ENCODE peak calls at places on chromosome 19, in five cellular contexts. Q, C, U, L and R are unnamed samples.

GRCh38 chr19:32363632-32364031 is 18.2 kb downstream of the ZNF507 start:
- DNase-seq in L (no peak), Q (no peak), C (no peak), U (no peak), R (no peak)

GRCh38 chr19:17049711-17050280 is 23.2 kb upstream of the CPAMD8 start:
- DNase-seq in C (no peak), U (no peak), L (no peak), Q (no peak), R (peak)

GRCh38 chr19:6041991-6042421 is 64.1 kb upstream of the RANBP3 start:
- DNase-seq in L (peak), Q (no peak), U (no peak), C (no peak), R (no peak)

GRCh38 chr19:57830071-57830602 is at the start of gene ZNF587B:
- DNase-seq in L (peak), C (peak), U (peak), Q (peak), R (peak)

GRCh38 chr19:46670874-46671273 is 9.9 kb upstream of the DACT3 start:
- DNase-seq in L (peak), U (no peak), C (no peak), Q (no peak), R (peak)

GRCh38 chr19:55088021-55088451 is 12.4 kb downstream of the EPS8L1 start:
- DNase-seq in U (no peak), C (no peak), L (no peak), Q (no peak), R (no peak)

GRCh38 chr19:48445256-48445605 is 552 bp upstream of the GRWD1 start:
- DNase-seq in U (peak), L (no peak), C (peak), Q (peak), R (peak)

GRCh38 chr19:55156202-55157063 is 1.1 kb downstream of the TNNI3 start:
- DNase-seq in L (peak), U (peak), C (peak), Q (peak), R (peak)

GRCh38 chr19:47542030-47542475 is 27.2 kb upstream of the NAPA start:
- DNase-seq in U (no peak), C (peak), Q (peak), L (no peak), R (peak)

GRCh38 chr19:12574036-12574435 is 22.8 kb upstream of the ZNF564 start:
- DNase-seq in L (peak), Q (no peak), U (no peak), C (no peak), R (no peak)

GRCh38 chr19:38683393-38684077 is 36.1 kb downstream of the ACTN4 start:
- DNase-seq in L (no peak), U (peak), Q (no peak), C (peak), R (peak)

GRCh38 chr19:34359140-34359953 is 5.6 kb upstream of the GPI start:
- DNase-seq in Q (peak), C (peak), L (peak), U (peak), R (peak)

GRCh38 chr19:18167975-18168645 is 5.5 kb upstream of the IFI30 start:
- DNase-seq in C (peak), Q (peak), U (peak), L (peak), R (peak)

GRCh38 chr19:52518646-52519045 is 8.8 kb upstream of the ZNF808 start:
- DNase-seq in U (no peak), C (no peak), Q (no peak), L (no peak), R (no peak)

GRCh38 chr19:53365899-53366493 is 491 bp downstream of the ZNF525 start:
- DNase-seq in L (no peak), U (peak), Q (peak), C (peak), R (peak)

GRCh38 chr19:17114414-17114831 is 38.8 kb downstream of the MYO9B start:
- DNase-seq in L (no peak), C (no peak), Q (no peak), U (peak), R (no peak)

GRCh38 chr19:37931941-37932655 is 25.1 kb downstream of the SIPA1L3 start:
- DNase-seq in U (peak), C (peak), L (peak), Q (no peak), R (peak)

GRCh38 chr19:38721977-38722773 is 22.1 kb downstream of the CAPN12 start:
- DNase-seq in C (no peak), U (peak), L (no peak), Q (no peak), R (no peak)

GRCh38 chr19:56769650-56770049 is 70.9 kb downstream of the PEG3 start:
- DNase-seq in Q (no peak), U (no peak), C (no peak), L (no peak), R (no peak)

GRCh38 chr19:54674021-54674617 is 11.3 kb downstream of the LILRB4 start:
- DNase-seq in C (no peak), L (peak), U (peak), Q (peak), R (peak)

GRCh38 chr19:8393192-8393870 is 3.2 kb downstream of the RAB11B start:
- DNase-seq in Q (no peak), C (no peak), U (no peak), L (no peak), R (no peak)

GRCh38 chr19:16571689-16572331 is 405 bp downstream of the SLC35E1 start:
- DNase-seq in Q (no peak), C (peak), U (no peak), L (peak), R (peak)

GRCh38 chr19:32362318-32362691 is 16.9 kb downstream of the ZNF507 start:
- DNase-seq in C (no peak), Q (no peak), U (no peak), L (no peak), R (no peak)

GRCh38 chr19:35908977-35909683 is 1.0 kb upstream of the TYROBP start:
- DNase-seq in Q (no peak), L (peak), U (no peak), C (no peak), R (no peak)

GRCh38 chr19:50639121-50640112 is at the start of gene SYT3:
- DNase-seq in C (peak), U (peak), L (no peak), Q (peak), R (peak)

GRCh38 chr19:33273065-33273736 is 29.1 kb downstream of the CEBPA start:
- DNase-seq in U (no peak), L (no peak), C (no peak), Q (no peak), R (no peak)

GRCh38 chr19:11964858-11965645 is at the start of gene ZNF763:
- DNase-seq in C (peak), U (peak), L (peak), Q (peak), R (peak)

GRCh38 chr19:19211499-19212432 is at the start of gene NCAN:
- DNase-seq in Q (peak), U (peak), C (no peak), L (no peak), R (no peak)

GRCh38 chr19:33231511-33231910 is 5.9 kb upstream of the SLC7A10 start:
- DNase-seq in Q (no peak), L (no peak), U (no peak), C (no peak), R (peak)

GRCh38 chr19:3398114-3398899 is 31.9 kb downstream of the NFIC start:
- DNase-seq in L (no peak), C (peak), Q (no peak), U (peak), R (peak)

GRCh38 chr19:57708641-57709354 is at the start of gene ZNF154:
- DNase-seq in Q (no peak), U (peak), L (no peak), C (peak), R (peak)

GRCh38 chr19:1066748-1067340 is at the start of gene ARHGAP45:
- DNase-seq in L (peak), Q (peak), U (peak), C (peak), R (peak)

GRCh38 chr19:29581398-29581797 is 24.7 kb upstream of the POP4 start:
- DNase-seq in C (no peak), Q (no peak), L (no peak), U (no peak), R (no peak)

GRCh38 chr19:40831502-40832430 is 18.5 kb downstream of the CYP2A6 start:
- DNase-seq in U (no peak), C (peak), L (no peak), Q (no peak), R (peak)

GRCh38 chr19:17931532-17932191 is 1.2 kb upstream of the CCDC124 start:
- DNase-seq in Q (no peak), U (peak), L (no peak), C (peak), R (no peak)

GRCh38 chr19:54172764-54173699 is at the start of gene TMC4:
- DNase-seq in U (no peak), C (peak), Q (no peak), L (peak), R (peak)

GRCh38 chr19:10286803-10287737 is at the start of gene ICAM4:
- DNase-seq in Q (peak), U (peak), C (peak), L (peak), R (peak)

GRCh38 chr19:8515317-8515716 is 1.4 kb upstream of the ZNF414 start:
- DNase-seq in C (no peak), U (no peak), L (no peak), Q (no peak), R (no peak)

GRCh38 chr19:51097166-51097736 is 11.0 kb downstream of the CTU1 start:
- DNase-seq in C (peak), L (peak), U (peak), Q (peak), R (peak)

GRCh38 chr19:40605201-40605971 is 4.2 kb downstream of the LTBP4 start:
- DNase-seq in Q (peak), L (peak), U (peak), C (peak), R (peak)

GRCh38 chr19:27911122-27911898 is 1301.6 kb downstream of the UQCRFS1 start:
- DNase-seq in U (no peak), C (no peak), Q (no peak), L (no peak), R (no peak)

GRCh38 chr19:27906081-27906480 is 1306.9 kb downstream of the UQCRFS1 start:
- DNase-seq in L (no peak), C (no peak), Q (no peak), U (no peak), R (no peak)

GRCh38 chr19:27909185-27909840 is 1303.6 kb downstream of the UQCRFS1 start:
- DNase-seq in C (no peak), Q (no peak), U (no peak), L (no peak), R (no peak)

GRCh38 chr19:27905074-27905473 is 1307.9 kb downstream of the UQCRFS1 start:
- DNase-seq in C (no peak), U (no peak), Q (no peak), L (no peak), R (no peak)

DNA sequence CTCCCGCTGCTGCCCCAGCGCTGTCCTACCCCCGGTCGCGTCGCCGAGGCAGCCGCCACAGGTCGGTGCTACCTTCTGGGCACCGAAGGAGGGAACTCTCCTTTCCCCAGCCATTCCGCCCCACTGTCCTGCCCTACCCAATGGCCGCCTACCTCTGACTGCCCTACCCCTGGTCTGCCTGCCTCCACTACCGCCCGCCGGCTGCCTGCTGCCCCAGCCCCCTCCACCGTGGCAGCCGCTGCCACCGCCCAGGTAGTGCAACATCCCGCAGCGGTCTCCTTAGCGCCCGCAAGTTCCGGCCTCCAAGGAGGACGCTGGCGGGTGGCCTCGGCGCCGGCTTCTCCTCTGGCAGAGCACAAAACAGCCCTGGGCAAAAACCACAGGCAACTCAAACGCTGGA is 1303.1 kb downstream of the UQCRFS1 start:
- DNase-seq in U (no peak), Q (no peak), L (no peak), C (no peak), R (no peak)
- TF ChIP-seq EZH2phosphoT487 in U (no peak), Q (no peak), L (no peak), C (no peak), R (no peak)

GRCh38 chr19:30686252-30686762 is 314.1 kb downstream of the ZNF536 start:
- DNase-seq in L (no peak), Q (peak), C (peak), U (no peak), R (peak)
- TF ChIP-seq EZH2phosphoT487 in L (no peak), Q (no peak), C (no peak), U (no peak), R (no peak)

GRCh38 chr19:4704317-4704673 is 19.3 kb downstream of the DPP9 start:
- DNase-seq in C (no peak), L (no peak), Q (no peak), U (no peak), R (no peak)

GRCh38 chr19:4707322-4707721 is 16.3 kb downstream of the DPP9 start:
- DNase-seq in Q (no peak), C (no peak), U (no peak), L (no peak), R (peak)

GRCh38 chr19:4707956-4708650 is 15.5 kb downstream of the DPP9 start:
- DNase-seq in L (no peak), C (no peak), Q (no peak), U (no peak), R (peak)

GRCh38 chr19:4703671-4704316 is 19.8 kb downstream of the DPP9 start:
- DNase-seq in L (no peak), C (no peak), U (no peak), Q (no peak), R (no peak)

DNA sequence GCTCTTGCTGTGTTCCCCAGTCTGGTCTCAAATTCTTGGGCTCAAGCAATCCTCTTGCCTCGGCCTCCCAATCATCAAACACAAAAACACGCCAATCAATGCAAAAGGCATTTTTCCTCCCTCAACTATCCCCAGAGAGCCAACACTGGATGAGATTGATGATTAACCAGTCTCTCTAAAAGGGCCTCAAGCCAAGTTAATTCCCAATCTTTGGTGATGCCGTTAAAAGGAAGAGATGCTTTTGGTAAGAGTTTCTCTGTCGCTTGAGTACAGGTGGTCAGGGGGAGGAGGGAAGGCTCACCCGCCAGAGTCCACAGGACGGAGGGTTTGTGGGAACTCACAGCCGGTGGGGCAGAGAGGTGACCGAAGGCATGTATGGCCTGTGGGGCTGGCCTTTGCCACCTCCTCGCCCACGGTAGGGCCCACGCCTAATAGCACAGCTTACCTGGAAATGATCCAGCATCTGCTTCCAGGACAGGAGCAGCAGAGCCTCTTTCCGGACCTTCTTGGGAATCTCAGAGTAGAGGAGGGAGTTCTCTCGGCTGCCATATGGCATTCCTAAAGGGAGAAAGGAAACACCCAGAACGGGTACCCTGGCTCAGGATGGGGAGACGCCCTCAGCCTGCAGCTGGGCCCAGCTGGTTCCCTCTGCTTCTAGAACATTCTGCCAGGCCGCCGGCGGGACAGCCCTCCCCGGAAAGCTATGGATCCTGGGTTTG is 18.1 kb downstream of the DPP9 start:
- DNase-seq in U (no peak), Q (no peak), C (no peak), L (no peak), R (no peak)
- TF ChIP-seq EZH2phosphoT487 in U (no peak), Q (no peak), C (no peak), L (no peak), R (no peak)

DNA sequence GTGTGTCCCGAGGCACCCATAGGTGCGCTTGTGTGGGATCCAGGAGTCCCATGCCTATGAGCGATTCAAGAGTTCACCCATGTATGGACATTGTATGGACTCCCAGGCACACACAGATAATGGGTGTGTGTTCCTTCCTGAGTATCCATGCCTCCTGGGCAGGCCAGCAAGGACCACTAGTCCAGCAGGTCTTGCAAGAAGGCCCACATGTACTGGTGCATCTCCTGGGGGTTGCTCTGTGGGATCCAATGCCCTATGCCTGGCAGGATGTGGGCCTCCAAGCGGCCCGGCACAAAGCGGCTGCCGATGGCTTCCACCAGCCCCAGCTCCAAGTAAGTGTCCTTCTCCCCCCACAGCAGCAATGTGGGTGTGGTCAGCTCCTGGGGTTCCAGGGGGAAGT is 5.0 kb downstream of the EPHX3 start:
- DNase-seq in L (no peak), C (no peak), U (no peak), Q (no peak), R (no peak)
- TF ChIP-seq EZH2phosphoT487 in L (no peak), C (no peak), U (no peak), Q (no peak), R (no peak)

DNA sequence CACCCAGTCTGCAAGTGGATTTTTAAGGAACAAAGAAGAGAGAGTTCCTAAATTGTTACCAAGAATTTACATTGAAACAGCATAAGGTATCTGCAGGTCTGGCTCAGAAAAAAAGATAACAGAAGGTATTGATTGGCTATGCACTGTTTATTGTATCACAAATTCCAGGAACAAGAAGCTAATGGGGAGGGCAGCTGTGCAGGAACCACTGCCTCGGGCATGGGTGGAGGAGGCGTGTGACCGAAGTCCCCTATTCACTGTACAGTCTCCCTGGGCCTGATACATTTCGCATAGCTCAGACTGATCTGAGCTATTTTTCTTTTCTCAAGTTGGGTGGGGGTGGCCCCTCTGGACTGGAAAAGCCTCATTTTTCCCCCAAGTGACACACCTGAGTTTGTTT is 11.7 kb downstream of the NECTIN2 start:
- DNase-seq in Q (no peak), U (no peak), C (no peak), L (no peak), R (no peak)
- TF ChIP-seq EZH2phosphoT487 in Q (no peak), U (no peak), C (no peak), L (no peak), R (no peak)

GRCh38 chr19:42442833-42443232 is at the start of gene CXCL17:
- DNase-seq in Q (no peak), L (no peak), U (no peak), C (no peak), R (no peak)

GRCh38 chr19:42436006-42436405 is 6.7 kb downstream of the CXCL17 start:
- DNase-seq in C (no peak), U (no peak), L (no peak), Q (no peak), R (peak)

GRCh38 chr19:42441047-42441440 is 1.7 kb downstream of the CXCL17 start:
- DNase-seq in C (peak), Q (no peak), U (no peak), L (no peak), R (peak)

GRCh38 chr19:42443944-42444398 is 1.2 kb upstream of the CXCL17 start:
- DNase-seq in C (peak), U (no peak), Q (no peak), L (no peak), R (no peak)

DNA sequence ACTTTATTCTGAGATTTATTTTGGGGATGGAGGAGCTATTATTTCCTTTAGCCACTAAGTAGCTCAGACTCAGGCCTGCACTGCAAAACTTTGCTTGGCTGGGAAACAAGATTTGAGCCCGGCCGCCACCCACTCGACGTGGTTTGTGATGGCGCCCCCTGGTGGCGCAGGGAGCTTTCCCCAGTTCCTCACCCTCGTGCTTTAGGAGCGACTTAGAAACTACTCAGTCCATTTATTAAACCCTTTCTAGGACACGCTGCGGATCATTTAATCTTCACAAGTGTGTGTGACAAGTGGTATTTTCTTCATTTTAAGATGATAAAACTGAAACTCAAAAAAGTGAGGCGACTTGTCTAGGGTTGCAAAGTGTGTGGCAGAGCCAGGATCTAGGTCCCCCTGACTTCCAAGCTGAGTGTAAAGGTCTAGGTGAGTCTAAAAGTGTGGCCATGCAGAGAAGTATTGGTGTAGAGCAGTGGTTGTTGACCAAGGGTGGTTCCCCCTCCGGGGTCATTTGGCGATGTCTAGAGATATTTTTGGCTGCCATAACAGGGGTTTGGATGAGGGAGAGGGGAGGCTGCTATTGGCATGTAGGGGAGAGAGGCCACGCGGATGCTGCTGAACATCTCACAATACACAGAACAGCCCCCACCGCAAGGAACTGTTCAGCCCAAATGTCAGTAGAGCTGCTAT is 2.2 kb downstream of the CXCL17 start:
- DNase-seq in Q (peak), U (peak), C (peak), L (peak), R (peak)
- TF ChIP-seq EZH2phosphoT487 in Q (no peak), U (no peak), C (no peak), L (no peak), R (no peak)

GRCh38 chr19:43624933-43625332 is 5.5 kb upstream of the ZNF428 start:
- DNase-seq in C (no peak), U (peak), Q (no peak), L (peak), R (peak)
- TF ChIP-seq EZH2phosphoT487 in C (no peak), U (no peak), Q (no peak), L (no peak), R (no peak)